ENCODE peak calls at places on chromosomes 12 and 14, in four cellular contexts. O is epithelial cell of prostate, M is AG04449, R is DMS 273 treated with DMSO at 0.1 percent for 48 hours. V is an unnamed sample.
A peak's percentile ranks its signal among the peaks of the same experiment; 100 is the strongest.

GRCh38 chr12:49646331-49646830 is 23.0 kb downstream of the PRPF40B start:
- DNase-seq in M (no peak), O (no peak), R (no peak), V (no peak)

GRCh38 chr12:114920828-114921579 is 237.0 kb upstream of the TBX3 start:
- DNase-seq in R (no peak), M (no peak), O (no peak), V (no peak)

GRCh38 chr14:85439696-85440328 is 90.1 kb upstream of the FLRT2 start:
- DNase-seq in R (no peak), O (no peak), M (peak; percentile 58), V (no peak)

GRCh38 chr14:59427653-59428578 is 37.3 kb downstream of the GPR135 start:
- DNase-seq in R (no peak), O (no peak), M (no peak), V (no peak)

GRCh38 chr12:68236421-68237059 is 10.9 kb upstream of the IL26 start:
- DNase-seq in M (no peak), R (no peak), O (no peak), V (no peak)

GRCh38 chr12:52876371-52876770 is 27.6 kb upstream of the KRT78 start:
- DNase-seq in R (peak; percentile 34), M (no peak), O (peak; percentile 94), V (peak; percentile 32)

GRCh38 chr12:74903522-74903921 is 306.1 kb downstream of the KCNC2 start:
- DNase-seq in O (no peak), R (no peak), M (no peak), V (no peak)

GRCh38 chr12:104974626-104975290 is 11.4 kb upstream of the NOPCHAP1 start:
- DNase-seq in R (no peak), O (peak; percentile 55), M (no peak), V (no peak)

GRCh38 chr12:28787151-28787550 is 361.9 kb upstream of the FAR2 start:
- DNase-seq in R (no peak), M (no peak), O (no peak), V (no peak)

GRCh38 chr12:9761407-9761736 is 671 bp upstream of the CD69 start:
- DNase-seq in R (no peak), O (no peak), M (no peak), V (no peak)

GRCh38 chr14:51828017-51828797 is 32.2 kb upstream of the GNG2 start:
- DNase-seq in R (no peak), O (peak; percentile 54), M (no peak), V (no peak)

GRCh38 chr14:98725196-98725595 is 546.8 kb downstream of the BCL11B start:
- DNase-seq in R (no peak), O (no peak), M (no peak), V (no peak)

V was measured in NCI-H524 treated with DMSO at 0.1 percent for 48 hours.